ENCODE peak calls at places on chromosomes 7 and 10, in five cellular contexts. C, Q, I, P and Y are unnamed samples.

GRCh38 chr10:110137142-110137545 is 70.3 kb upstream of the MXI1 start:
- DNase-seq in Q (peak), P (peak), I (no peak), C (peak), Y (no peak)

GRCh38 chr7:108650487-108650886 is 80.8 kb downstream of the DNAJB9 start:
- DNase-seq in Q (no peak), P (peak), I (no peak), C (no peak), Y (no peak)

GRCh38 chr7:19146699-19147098 is 1.5 kb upstream of the FERD3L start:
- DNase-seq in P (peak), I (no peak), Q (no peak), C (no peak), Y (no peak)

GRCh38 chr7:98826811-98827231 is 43.0 kb downstream of the TMEM130 start:
- DNase-seq in C (no peak), Q (no peak), I (peak), P (no peak), Y (no peak)

GRCh38 chr7:4174016-4174415 is 508.1 kb upstream of the FOXK1 start:
- DNase-seq in Q (no peak), C (no peak), P (no peak), I (no peak), Y (no peak)

GRCh38 chr10:4307784-4308364 is 518.1 kb upstream of the AKR1E2 start:
- DNase-seq in P (peak), C (no peak), Q (no peak), I (no peak), Y (no peak)

GRCh38 chr7:18225067-18225466 is 197.4 kb upstream of the PRPS1L1 start:
- DNase-seq in P (no peak), I (no peak), C (no peak), Q (no peak), Y (no peak)

GRCh38 chr7:289209-289755 is 688 bp upstream of the FOXL3 start:
- DNase-seq in I (peak), P (no peak), Q (no peak), C (no peak), Y (peak)

GRCh38 chr7:2710901-2711551 is 23.0 kb downstream of the AMZ1 start:
- DNase-seq in I (no peak), C (peak), P (no peak), Q (peak), Y (no peak)

GRCh38 chr10:18332048-18332447 is 191.8 kb downstream of the CACNB2 start:
- DNase-seq in P (no peak), I (no peak), C (no peak), Q (no peak), Y (no peak)

GRCh38 chr10:116212756-116213155 is 60.2 kb downstream of the GFRA1 start:
- DNase-seq in C (no peak), I (no peak), Q (no peak), P (no peak), Y (no peak)

GRCh38 chr7:107446531-107446930 is 23.3 kb upstream of the GPR22 start:
- DNase-seq in Q (no peak), I (no peak), C (no peak), P (no peak), Y (no peak)

GRCh38 chr7:69823151-69823744 is 225.0 kb downstream of the AUTS2 start:
- DNase-seq in C (no peak), P (no peak), Q (no peak), I (no peak), Y (no peak)

GRCh38 chr10:16828731-16829175 is 11.5 kb upstream of the RSU1 start:
- DNase-seq in I (no peak), Q (no peak), C (no peak), P (peak), Y (no peak)

GRCh38 chr7:1049006-1049741 is 4.8 kb downstream of the GPR146 start:
- DNase-seq in I (no peak), Q (peak), C (no peak), P (no peak), Y (no peak)

GRCh38 chr10:24231200-24231599 is 22.3 kb downstream of the KIAA1217 start:
- DNase-seq in Q (no peak), P (no peak), C (no peak), I (no peak), Y (no peak)

GRCh38 chr7:106871793-106872571 is 6.9 kb downstream of the PIK3CG start:
- DNase-seq in I (no peak), P (no peak), Q (no peak), C (no peak), Y (peak)

GRCh38 chr10:131933016-131933694 is 32.3 kb downstream of the PPP2R2D start:
- DNase-seq in P (no peak), I (no peak), Q (no peak), C (no peak), Y (no peak)

GRCh38 chr7:44671069-44671468 is 64.6 kb downstream of the OGDH start:
- DNase-seq in C (no peak), P (no peak), Q (no peak), I (no peak), Y (no peak)

GRCh38 chr10:106795619-106796018 is 368.9 kb downstream of the SORCS1 start:
- DNase-seq in P (peak), C (peak), I (peak), Q (no peak), Y (no peak)
- TF ChIP-seq CTCF in P (peak), C (peak), I (peak), Q (peak), Y (peak)

GRCh38 chr7:124992881-124993562 is 63.4 kb upstream of the POT1 start:
- DNase-seq in Q (no peak), I (no peak), P (peak), C (no peak), Y (no peak)

DNA sequence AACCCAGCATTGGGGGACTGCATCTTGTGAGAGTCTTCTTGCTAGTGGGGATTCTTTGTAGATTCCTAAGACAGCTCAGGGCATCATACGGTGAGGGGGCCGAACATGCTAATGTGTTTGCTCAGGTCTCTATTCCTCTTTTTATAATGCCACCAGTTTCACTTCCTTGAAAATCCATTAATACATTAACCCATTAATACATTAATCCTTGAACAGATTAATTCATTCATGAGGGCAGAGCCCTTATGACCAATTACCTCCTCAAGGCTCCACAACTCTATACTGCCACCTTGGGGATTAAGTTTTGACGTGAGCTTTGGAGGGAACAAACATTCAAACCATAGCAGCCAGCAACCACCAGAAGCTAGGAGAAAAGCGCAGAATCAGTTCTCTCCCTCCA is 67.2 kb upstream of the POT1 start:
- DNase-seq in Q (no peak), P (peak), C (peak), I (no peak), Y (no peak)
- TF ChIP-seq CTCF in Q (no peak), P (peak), C (peak), I (no peak), Y (no peak)

DNA sequence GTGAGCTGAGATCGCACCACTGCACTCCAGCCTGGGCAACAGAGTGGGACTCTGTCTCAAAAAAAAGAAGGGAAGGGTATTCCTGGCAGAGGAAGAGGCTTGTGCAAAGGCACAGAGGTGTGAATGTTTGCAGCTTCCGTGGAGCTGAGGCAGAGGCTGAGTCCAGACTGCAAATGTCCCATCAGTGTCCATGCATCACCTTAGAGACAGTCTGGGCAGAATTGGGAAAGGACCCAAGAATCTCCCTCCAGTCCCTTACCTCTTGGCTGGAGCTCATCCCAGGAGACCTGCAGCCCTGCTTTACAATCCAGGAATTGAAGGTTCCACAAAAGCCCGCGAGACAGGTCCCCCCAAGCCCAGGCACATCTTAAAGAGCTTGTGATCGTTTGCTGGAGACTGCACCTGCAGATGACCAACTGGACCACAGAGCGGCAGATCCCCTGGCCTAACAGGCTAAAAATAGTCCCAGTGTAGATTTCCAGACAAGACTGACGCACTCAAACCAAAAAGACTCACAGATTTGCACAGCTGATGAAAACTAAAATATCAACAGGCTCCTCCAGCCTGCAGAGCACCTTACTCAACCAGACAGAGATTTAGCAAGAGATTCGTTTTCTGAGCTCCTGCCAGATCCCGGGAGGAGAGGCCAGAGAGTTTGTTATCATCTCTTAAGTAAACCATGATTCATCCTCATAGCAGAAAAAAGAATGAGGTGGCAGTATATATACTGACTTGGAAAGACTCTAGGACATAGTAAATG is 22.9 kb upstream of the NANOS1 start:
- DNase-seq in P (peak), Q (no peak), I (no peak), C (no peak), Y (no peak)
- TF ChIP-seq CTCF in P (no peak), Q (no peak), I (no peak), C (no peak), Y (no peak)

GRCh38 chr7:101510297-101510696 is 118.8 kb downstream of the MYL10 start:
- DNase-seq in P (no peak), C (no peak), Q (no peak), I (no peak), Y (no peak)

GRCh38 chr7:101507327-101507726 is 121.8 kb downstream of the MYL10 start:
- DNase-seq in Q (no peak), P (no peak), I (no peak), C (no peak), Y (no peak)

GRCh38 chr7:101511965-101512364 is 117.1 kb downstream of the MYL10 start:
- DNase-seq in Q (no peak), I (no peak), C (no peak), P (no peak), Y (no peak)

GRCh38 chr7:101506531-101506930 is 122.6 kb downstream of the MYL10 start:
- DNase-seq in C (no peak), P (no peak), Q (no peak), I (no peak), Y (no peak)

DNA sequence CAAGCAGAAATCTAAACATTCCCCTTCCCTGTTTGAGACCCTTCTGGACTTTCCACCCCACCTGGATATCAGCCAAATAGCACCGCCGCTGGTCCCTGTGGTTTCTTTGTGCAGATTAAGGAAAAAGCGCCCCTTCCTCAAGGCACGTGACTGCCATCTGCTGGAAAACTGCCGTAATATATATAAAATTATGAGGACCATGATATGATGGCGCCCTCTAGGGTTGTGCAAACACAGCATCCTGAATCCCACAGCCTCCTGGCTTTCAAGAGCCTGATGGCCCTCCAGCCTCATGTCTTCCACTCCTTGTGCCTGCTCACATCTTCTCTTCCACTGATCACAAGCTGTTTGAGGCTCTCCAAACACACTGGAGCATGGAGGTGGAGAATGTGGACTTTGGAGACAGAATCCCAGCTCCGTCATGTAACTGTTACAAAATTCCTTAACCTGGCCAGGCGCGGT is 121.3 kb downstream of the MYL10 start:
- DNase-seq in C (peak), I (peak), P (peak), Q (peak), Y (no peak)
- TF ChIP-seq CTCF in C (no peak), I (peak), P (peak), Q (peak), Y (peak)

DNA sequence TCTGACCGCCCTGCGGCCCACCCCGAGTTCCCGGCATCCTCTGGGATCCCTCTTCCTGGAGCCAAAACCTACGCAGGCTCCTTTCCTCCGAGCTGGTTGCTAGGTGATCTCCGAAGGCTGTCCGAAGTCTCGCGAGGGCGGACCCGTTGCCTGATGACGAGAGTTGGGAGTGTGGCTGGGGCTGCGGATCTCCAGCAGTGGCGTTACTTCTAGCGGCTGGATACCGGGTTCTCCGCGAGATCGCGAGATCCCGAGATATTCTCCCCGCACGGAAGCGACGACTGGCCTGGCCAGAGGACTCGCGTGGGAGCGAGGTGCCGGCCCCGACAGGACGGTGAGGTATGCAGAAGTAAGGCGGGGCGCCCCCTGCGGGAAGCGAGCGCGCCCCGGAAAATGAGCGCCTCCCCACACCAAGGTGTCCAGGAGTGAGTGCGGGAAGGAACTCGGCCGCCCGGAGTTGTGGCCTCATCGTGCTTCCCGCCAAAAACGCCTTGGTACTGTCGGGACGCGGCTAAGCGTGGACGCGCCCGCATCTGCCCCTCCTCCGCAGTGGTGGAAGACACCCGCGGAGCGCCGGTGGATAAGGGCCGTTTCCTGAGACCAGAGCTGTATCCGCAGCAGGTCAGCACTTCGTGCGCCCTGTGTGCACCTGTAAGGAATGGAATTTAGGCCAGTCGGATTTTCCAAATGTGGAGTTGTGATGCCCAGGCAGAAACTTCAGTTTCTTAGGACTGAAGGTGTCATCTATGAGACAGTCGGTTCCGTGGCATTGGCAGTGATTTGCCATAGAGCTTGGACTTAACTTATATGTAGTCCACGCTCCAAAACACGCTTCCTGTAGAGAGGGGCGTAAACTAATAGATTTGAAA is at the start of gene AGBL3:
- DNase-seq in P (peak), C (peak), I (peak), Q (peak), Y (peak)
- TF ChIP-seq CTCF in P (peak), C (peak), I (peak), Q (peak), Y (peak)

DNA sequence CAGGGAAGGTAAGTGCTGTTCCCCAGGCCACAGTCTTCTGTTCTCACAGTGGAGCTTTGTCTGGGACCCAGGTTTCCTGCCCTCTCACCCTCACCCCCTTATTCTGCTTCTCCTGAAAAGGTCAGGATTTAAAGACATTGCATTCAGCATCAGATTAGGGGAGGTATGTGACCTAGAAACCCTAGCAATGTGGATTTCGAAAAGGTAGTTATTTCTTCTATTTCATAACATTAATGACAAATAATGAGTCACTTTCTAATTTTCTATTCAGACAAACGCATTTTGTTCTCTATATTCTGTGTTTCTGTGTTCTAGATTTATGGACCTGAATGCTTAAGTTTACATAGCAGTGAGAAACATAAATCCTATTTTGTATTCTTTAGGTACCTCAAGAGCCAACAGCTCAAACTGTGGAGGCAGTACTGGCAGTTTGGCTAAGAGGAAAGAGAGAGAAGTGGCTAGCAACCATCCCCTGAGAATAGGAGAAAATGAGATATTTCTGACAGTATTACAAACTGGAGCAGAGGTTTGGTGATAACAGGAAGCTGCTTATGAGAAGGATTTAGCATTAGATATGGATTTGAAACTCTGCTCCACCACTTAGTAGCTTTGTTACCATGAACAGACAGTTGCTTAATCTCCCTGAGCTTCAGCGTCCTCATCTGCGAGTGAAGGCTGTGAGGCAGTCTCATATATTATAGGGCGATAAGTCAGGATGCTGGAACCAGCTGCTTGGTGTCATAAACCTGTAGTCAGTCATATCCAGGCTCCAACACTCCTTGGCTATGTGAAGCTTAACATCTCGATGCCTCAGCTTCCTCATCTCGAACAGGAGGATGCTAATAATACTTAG is 28.2 kb downstream of the CDK14 start:
- DNase-seq in I (peak), Q (no peak), P (peak), C (no peak), Y (no peak)
- TF ChIP-seq CTCF in I (no peak), Q (no peak), P (no peak), C (no peak), Y (no peak)

GRCh38 chr10:7813481-7813880 is 4.8 kb upstream of the TAF3 start:
- DNase-seq in P (no peak), I (peak), C (no peak), Q (no peak), Y (no peak)
- TF ChIP-seq CTCF in P (no peak), I (no peak), C (no peak), Q (no peak), Y (peak)